ENCODE peak calls at places on chromosomes 7 and 10, in five cellular contexts. C is IMR-90, J is ovary, O is K562, D is stomach. B is an unnamed sample.

GRCh38 chr10:91707236-91707635 is 74.4 kb upstream of the PPP1R3C start:
- DNase-seq in D (no peak), J (no peak), C (no peak), O (no peak), B (no peak)

GRCh38 chr10:70541738-70542564 is 60.6 kb downstream of the PRF1 start:
- DNase-seq in J (no peak), D (no peak), C (no peak), O (no peak), B (no peak)

GRCh38 chr10:66925896-66926719 is at the start of gene LRRTM3:
- DNase-seq in O (peak; percentile 18), C (peak; percentile 73), J (peak; percentile 42), D (peak; percentile 44), B (no peak)

GRCh38 chr10:13984647-13985155 is 346.0 kb downstream of the FRMD4A start:
- DNase-seq in D (no peak), J (no peak), C (peak; percentile 97), O (no peak), B (no peak)

GRCh38 chr10:21385996-21386620 is 139.4 kb downstream of the SKIDA1 start:
- DNase-seq in J (no peak), D (no peak), O (no peak), C (no peak), B (no peak)

GRCh38 chr10:96367470-96367869 is 8.7 kb upstream of the OPALIN start:
- DNase-seq in C (no peak), D (no peak), O (no peak), J (no peak), B (no peak)

GRCh38 chr10:46552526-46553237 is 3.8 kb downstream of the GPRIN2 start:
- DNase-seq in O (no peak), D (peak; percentile 24), C (no peak), J (no peak), B (peak; percentile 60)

GRCh38 chr10:17003151-17003550 is 126.5 kb downstream of the CUBN start:
- DNase-seq in O (peak; percentile 68), C (peak; percentile 86), J (no peak), D (no peak), B (no peak)

GRCh38 chr7:80346704-80347103 is 165.2 kb downstream of the GNAT3 start:
- DNase-seq in D (no peak), J (no peak), O (no peak), C (peak; percentile 80), B (no peak)

GRCh38 chr7:24692592-24692991 is 64.7 kb downstream of the GSDME start:
- DNase-seq in J (no peak), C (no peak), O (no peak), D (no peak), B (no peak)

GRCh38 chr7:127988743-127989142 is 42.5 kb downstream of the LRRC4 start:
- DNase-seq in J (no peak), C (peak; percentile 19), D (no peak), O (no peak), B (no peak)

GRCh38 chr10:113309791-113310190 is 243.1 kb upstream of the HABP2 start:
- DNase-seq in J (no peak), D (no peak), C (no peak), O (no peak), B (no peak)

GRCh38 chr10:30840386-30841074 is 191.1 kb downstream of the ZNF438 start:
- DNase-seq in O (no peak), C (peak; percentile 31), J (no peak), D (no peak), B (no peak)

GRCh38 chr7:40673285-40673684 is 538.5 kb downstream of the SUGCT start:
- DNase-seq in J (no peak), D (no peak), C (peak; percentile 93), O (no peak), B (no peak)

GRCh38 chr10:132400041-132400546 is 3.1 kb downstream of the PWWP2B start:
- DNase-seq in O (no peak), C (no peak), J (no peak), D (no peak), B (no peak)

GRCh38 chr7:101546308-101546936 is 82.7 kb downstream of the MYL10 start:
- DNase-seq in D (no peak), C (no peak), O (no peak), J (no peak), B (peak; percentile 38)

GRCh38 chr10:70832852-70833542 is 17.2 kb downstream of the SGPL1 start:
- DNase-seq in C (peak; percentile 93), J (no peak), D (no peak), O (no peak), B (no peak)

GRCh38 chr10:20767028-20767427 is 130.1 kb downstream of the NEBL start:
- DNase-seq in J (no peak), O (no peak), C (peak; percentile 4), D (no peak), B (no peak)

GRCh38 chr10:80411267-80411668 is 2.9 kb downstream of the PRXL2A start:
- DNase-seq in O (no peak), D (peak; percentile 43), J (peak; percentile 71), C (no peak), B (no peak)

GRCh38 chr10:3740157-3740871 is 44.7 kb downstream of the KLF6 start:
- DNase-seq in D (no peak), O (peak; percentile 55), J (no peak), C (peak; percentile 76), B (peak; percentile 28)

GRCh38 chr10:43737003-43737402 is 88.3 kb upstream of the ZNF32 start:
- DNase-seq in C (no peak), O (no peak), J (no peak), D (no peak), B (no peak)

GRCh38 chr7:100493476-100494264 is 9.9 kb downstream of the NYAP1 start:
- DNase-seq in J (peak; percentile 64), C (no peak), D (peak; percentile 61), O (peak; percentile 57), B (no peak)

GRCh38 chr7:82740246-82740848 is 296.8 kb upstream of the CACNA2D1 start:
- DNase-seq in J (no peak), D (peak; percentile 49), C (peak; percentile 72), O (no peak), B (no peak)

GRCh38 chr10:30783939-30784500 is 154.5 kb upstream of the LYZL2 start:
- DNase-seq in O (peak; percentile 83), D (peak; percentile 79), J (peak; percentile 93), C (peak; percentile 89), B (peak; percentile 37)

GRCh38 chr7:10707519-10707918 is 266.2 kb upstream of the PHF14 start:
- DNase-seq in J (no peak), O (peak; percentile 76), C (no peak), D (no peak), B (no peak)

GRCh38 chr7:145036592-145037386 is 200.9 kb upstream of the TPK1 start:
- DNase-seq in D (no peak), J (no peak), O (peak; percentile 41), C (peak; percentile 2), B (no peak)

GRCh38 chr7:113657603-113658002 is 261.2 kb downstream of the PPP1R3A start:
- DNase-seq in C (no peak), D (no peak), O (no peak), J (no peak), B (no peak)

GRCh38 chr7:1210979-1211608 is 21.6 kb upstream of the UNCX start:
- DNase-seq in O (no peak), D (no peak), J (no peak), C (no peak), B (no peak)

GRCh38 chr7:36232971-36233550 is 80.0 kb downstream of the EEPD1 start:
- DNase-seq in D (no peak), O (no peak), J (no peak), C (peak; percentile 77), B (no peak)

GRCh38 chr7:4147931-4148620 is 534.0 kb upstream of the FOXK1 start:
- DNase-seq in J (no peak), C (no peak), O (no peak), D (no peak), B (no peak)

GRCh38 chr7:98464558-98464940 is 63.7 kb upstream of the BAIAP2L1 start:
- DNase-seq in D (no peak), C (no peak), J (no peak), O (no peak), B (no peak)

DNA sequence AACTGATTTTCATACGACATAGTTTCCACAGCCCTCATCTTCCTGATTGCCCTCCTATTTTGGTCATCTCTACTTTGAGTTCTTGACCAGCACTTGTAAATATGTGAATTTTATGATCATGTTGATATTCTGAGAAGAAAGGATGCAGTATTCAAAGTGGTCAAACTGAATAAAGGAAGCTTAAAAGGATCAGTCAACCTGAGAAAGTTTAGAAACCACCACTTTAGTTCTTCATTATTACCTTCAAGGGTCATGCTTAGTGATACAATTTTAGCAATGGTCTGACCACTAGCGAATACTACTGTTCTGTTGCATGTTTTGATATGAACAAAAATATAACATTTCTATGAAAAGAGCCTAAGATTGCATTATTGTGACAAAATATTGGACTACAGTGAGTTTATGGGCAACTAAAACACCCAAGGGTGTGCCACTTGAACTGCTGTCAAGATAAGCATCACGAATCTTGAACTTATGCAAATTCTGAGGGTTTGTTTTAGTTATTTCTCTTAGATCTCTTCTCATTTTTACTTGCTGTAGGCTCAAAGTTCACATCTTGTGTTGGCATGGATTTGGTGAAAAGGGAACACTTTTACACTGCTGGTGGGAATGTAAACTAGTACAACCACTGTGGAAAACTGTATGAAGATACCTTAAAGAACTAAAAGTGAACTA is 247.7 kb downstream of the IPMK start:
- DNase-seq in C (no peak), O (no peak), J (no peak), D (no peak), B (no peak)
- H3K4me1 ChIP-seq in C (peaks cover 5% of the 10 kb centered on the region), O (no peaks in the 10 kb centered on the region), J (no peaks in the 10 kb centered on the region), D (no peaks in the 10 kb centered on the region), B (no peaks in the 10 kb centered on the region)

GRCh38 chr10:133489816-133490588 is 36.3 kb downstream of the SCART1 start:
- DNase-seq in C (no peak), O (no peak), J (no peak), D (no peak), B (no peak)
- H3K9me3 ChIP-seq in C (no peaks in the 10 kb centered on the region), O (no peaks in the 10 kb centered on the region), J (no peaks in the 10 kb centered on the region), D (peaks cover 16% of the 10 kb centered on the region), B (peaks cover 29% of the 10 kb centered on the region)

DNA sequence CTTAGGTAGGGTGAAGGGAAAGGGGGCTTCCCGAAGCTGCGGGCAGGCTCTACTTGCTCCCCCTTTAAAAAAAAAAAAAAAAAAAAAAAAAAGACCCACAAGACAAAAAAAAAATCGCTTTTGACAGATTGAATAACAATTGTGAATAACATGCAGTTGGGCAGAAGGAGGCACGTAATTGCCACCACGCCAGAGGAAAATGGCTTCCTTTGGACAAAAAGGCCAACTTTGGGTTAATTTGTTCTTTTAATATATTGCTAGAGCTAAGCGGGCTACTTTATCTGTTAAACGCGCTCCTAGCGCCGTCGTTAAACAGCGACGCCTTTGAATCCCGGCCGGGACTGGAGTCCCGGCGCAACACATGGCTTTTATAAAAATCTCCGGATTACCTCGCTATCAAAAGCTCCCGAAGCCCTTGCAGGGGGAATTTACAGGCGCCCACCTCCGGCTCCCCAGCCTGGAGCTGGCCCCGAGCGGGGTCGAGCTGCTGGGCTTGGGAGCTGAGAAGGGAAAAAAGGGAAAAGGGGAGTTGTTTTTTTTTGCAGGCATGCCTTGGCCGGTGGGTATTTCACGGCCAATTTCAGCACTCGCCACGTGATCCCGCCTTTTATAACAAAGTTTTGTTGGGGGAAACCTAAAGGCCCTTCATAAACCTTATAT is 1.2 kb downstream of the HOXA11 start:
- DNase-seq in O (no peak), D (peak; percentile 23), J (no peak), C (no peak), B (peak; percentile 56)
- H3K4me3 ChIP-seq in O (no peak overlapping the region), D (peak overlapping the region; percentile 52), J (peak overlapping the region; percentile 46), C (peak overlapping the region; percentile 41), B (peak overlapping the region; percentile 50)

DNA sequence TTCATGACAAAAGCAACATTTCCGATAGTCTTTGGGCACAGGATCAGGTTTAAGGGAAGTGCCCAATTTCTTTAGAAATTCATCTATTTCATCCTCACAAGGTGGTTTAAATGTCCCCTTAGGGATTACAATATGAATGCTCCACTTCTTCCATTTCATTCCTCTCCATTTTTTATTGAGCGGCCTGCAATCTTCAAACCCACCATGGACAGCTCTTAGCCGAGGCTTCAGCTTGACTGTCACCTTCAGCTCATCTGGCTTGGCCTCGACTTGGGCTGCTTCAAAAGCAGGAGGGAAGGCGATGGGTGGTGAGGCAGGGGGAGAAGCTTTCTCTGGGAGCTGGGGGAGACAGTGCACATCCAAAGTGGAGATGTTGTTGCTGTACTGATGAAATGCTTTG is 123.2 kb downstream of the GALNT11 start:
- DNase-seq in D (no peak), J (no peak), O (no peak), C (no peak), B (no peak)
- H3K4me1 ChIP-seq in D (peaks cover 14% of the 10 kb centered on the region), J (no peaks in the 10 kb centered on the region), O (no peaks in the 10 kb centered on the region), C (peaks cover 2% of the 10 kb centered on the region), B (peaks cover 15% of the 10 kb centered on the region)